ENCODE peak calls at places on chromosome 13, in ten cellular contexts. H is right lobe of liver; D is stimulated activated naive B cell treated with anti-CD40 and anti-IgM and Interleukin-4, amounts not matched to agents 10 μg/mL and 1 μg/mL and 100 μg/mL, for 72 hours; M is CD8-positive, alpha-beta memory T cell; N is GM03348; Y is NCI-H1092 treated with DMSO at 0.1 percent for 48 hours; R is GM12865; J is body of pancreas; Z is WTC11; E is EL. T is an unnamed sample.

GRCh38 chr13:30697177-30697953 is 38.0 kb upstream of the ALOX5AP start:
- DNase-seq in H (no peak), D (no peak), M (no peak), N (no peak), Y (no peak), R (no peak), J (no peak), Z (no peak), E (no peak), T (no peak)

GRCh38 chr13:89457977-89458376 is 1786.8 kb downstream of the SLITRK5 start:
- DNase-seq in H (no peak), D (no peak), M (no peak), N (no peak), Y (no peak), R (no peak), J (no peak), Z (no peak), E (no peak), T (no peak)

GRCh38 chr13:75222031-75222430 is 259.9 kb downstream of the TBC1D4 start:
- DNase-seq in H (no peak), D (no peak), M (no peak), N (peak; percentile 44), Y (no peak), R (no peak), J (no peak), Z (no peak), E (no peak), T (no peak)

GRCh38 chr13:24737042-24737441 is 26.9 kb upstream of the RNF17 start:
- DNase-seq in H (no peak), D (no peak), M (no peak), N (no peak), Y (no peak), R (no peak), J (no peak), Z (peak; percentile 30), E (no peak), T (no peak)

GRCh38 chr13:41061914-41062837 is 867 bp downstream of the WBP4 start:
- DNase-seq in H (no peak), D (no peak), M (no peak), N (peak; percentile 75), Y (no peak), R (no peak), J (no peak), Z (no peak), E (peak; percentile 77), T (no peak)

GRCh38 chr13:52949744-52950143 is 78.9 kb upstream of the OLFM4 start:
- DNase-seq in H (no peak), D (no peak), M (no peak), N (no peak), Y (no peak), R (no peak), J (no peak), Z (no peak), E (no peak), T (peak; percentile 46)

GRCh38 chr13:110106726-110107125 is 200.2 kb downstream of the COL4A1 start:
- DNase-seq in H (peak; percentile 87), D (no peak), M (no peak), N (peak; percentile 59), Y (peak; percentile 4), R (no peak), J (no peak), Z (no peak), E (no peak), T (no peak)

GRCh38 chr13:111115051-111115840 is at the start of gene ARHGEF7:
- DNase-seq in H (no peak), D (no peak), M (no peak), N (peak; percentile 61), Y (peak; percentile 46), R (no peak), J (no peak), Z (peak; percentile 40), E (peak; percentile 17), T (no peak)

GRCh38 chr13:76635232-76636021 is 250.8 kb downstream of the KCTD12 start:
- DNase-seq in H (no peak), D (no peak), M (no peak), N (no peak), Y (peak; percentile 56), R (peak; percentile 45), J (no peak), Z (no peak), E (no peak), T (no peak)

GRCh38 chr13:39016789-39017188 is 21.1 kb downstream of the PROSER1 start:
- DNase-seq in H (no peak), D (no peak), M (no peak), N (no peak), Y (peak; percentile 32), R (peak; percentile 58), J (no peak), Z (no peak), E (peak; percentile 26), T (no peak)

GRCh38 chr13:38350114-38350617 is 515 bp downstream of the UFM1 start:
- DNase-seq in H (peak; percentile 79), D (peak; percentile 35), M (peak; percentile 69), N (peak; percentile 54), Y (no peak), R (peak; percentile 67), J (peak; percentile 75), Z (peak; percentile 42), E (peak; percentile 49), T (peak; percentile 58)

GRCh38 chr13:20702945-20703784 is at the start of gene IL17D:
- DNase-seq in H (no peak), D (peak; percentile 5), M (peak; percentile 62), N (peak; percentile 62), Y (peak; percentile 29), R (peak; percentile 55), J (peak; percentile 32), Z (peak; percentile 45), E (peak; percentile 34), T (no peak)

T was measured in prostate gland.